ENCODE peak calls at places on chromosomes 4 and X, in five cellular contexts. D is AG04450; Q is HFFc6; K is SJSA1; L is activated CD4-positive, alpha-beta T cell treated with anti-CD3 and anti-CD28 coated beads for 24 hours. S is an unnamed sample.

GRCh38 chr4:74284074-74284473 is 24.2 kb upstream of the EPGN start:
- DNase-seq in K (peak; percentile 69), D (no peak), L (no peak), Q (peak; percentile 95), S (peak; percentile 61)

GRCh38 chr4:98722000-98722399 is 63.6 kb upstream of the TSPAN5 start:
- DNase-seq in D (no peak), Q (no peak), K (no peak), L (no peak), S (no peak)

GRCh38 chr4:24922416-24922815 is 9.6 kb upstream of the CCDC149 start:
- DNase-seq in K (no peak), D (no peak), L (no peak), Q (peak; percentile 45), S (no peak)

GRCh38 chr4:7275490-7276154 is 83.3 kb downstream of the SORCS2 start:
- DNase-seq in D (no peak), L (no peak), Q (no peak), K (no peak), S (no peak)

GRCh38 chr4:114287079-114287696 is 307.7 kb upstream of the ARSJ start:
- DNase-seq in Q (no peak), K (no peak), L (no peak), D (no peak), S (no peak)

GRCh38 chr4:110586137-110586850 is 36.6 kb downstream of the PITX2 start:
- DNase-seq in K (peak; percentile 33), D (peak; percentile 2), Q (peak; percentile 79), L (no peak), S (peak; percentile 45)

GRCh38 chr4:184010696-184011095 is 105.6 kb downstream of the STOX2 start:
- DNase-seq in Q (no peak), L (no peak), K (no peak), D (no peak), S (no peak)

GRCh38 chr4:40515037-40515397 is 114.6 kb downstream of the RBM47 start:
- DNase-seq in D (no peak), L (no peak), K (no peak), Q (no peak), S (peak; percentile 79)

GRCh38 chrX:100449696-100450606 is 39.9 kb upstream of the PCDH19 start:
- DNase-seq in Q (no peak), D (no peak), L (no peak), K (no peak), S (no peak)

GRCh38 chr4:180380733-180381132 is 1862.5 kb upstream of the TENM3 start:
- DNase-seq in Q (no peak), D (peak; percentile 20), K (no peak), L (no peak), S (no peak)

GRCh38 chrX:122703762-122704161 is 480.3 kb upstream of the GRIA3 start:
- DNase-seq in Q (peak; percentile 33), D (no peak), L (no peak), K (no peak), S (no peak)

GRCh38 chr4:182492456-182492855 is 249.3 kb downstream of the TENM3 start:
- DNase-seq in L (no peak), K (peak; percentile 34), D (peak; percentile 8), Q (peak; percentile 82), S (peak; percentile 6)

GRCh38 chr4:10629394-10629793 is 55.2 kb downstream of the CLNK start:
- DNase-seq in Q (no peak), K (no peak), D (no peak), L (no peak), S (no peak)

GRCh38 chr4:147546341-147546740 is 65.4 kb downstream of the EDNRA start:
- DNase-seq in L (no peak), D (peak; percentile 92), K (peak; percentile 94), Q (peak; percentile 91), S (peak; percentile 6)

GRCh38 chr4:1802151-1802715 is 9.1 kb downstream of the FGFR3 start:
- DNase-seq in L (no peak), K (no peak), Q (no peak), D (no peak), S (no peak)

GRCh38 chr4:158856852-158857251 is 88.0 kb downstream of the FNIP2 start:
- DNase-seq in L (no peak), D (peak; percentile 8), Q (peak; percentile 57), K (peak; percentile 21), S (peak; percentile 6)

GRCh38 chrX:153245288-153245731 is 66.2 kb downstream of the MAGEA1 start:
- DNase-seq in K (no peak), D (no peak), L (no peak), Q (no peak), S (no peak)

GRCh38 chr4:25100156-25100555 is 60.1 kb downstream of the SEPSECS start:
- DNase-seq in K (no peak), Q (no peak), L (no peak), D (no peak), S (no peak)

GRCh38 chr4:22220965-22221364 is 272.4 kb upstream of the KCNIP4 start:
- DNase-seq in L (no peak), D (no peak), K (no peak), Q (no peak), S (no peak)

GRCh38 chr4:123556526-123556925 is 159.9 kb downstream of the SPRY1 start:
- DNase-seq in L (no peak), K (no peak), D (no peak), Q (no peak), S (no peak)

GRCh38 chrX:115017455-115017854 is at the start of gene IL13RA2:
- DNase-seq in D (no peak), Q (no peak), L (no peak), K (no peak), S (no peak)

GRCh38 chr4:10578027-10578426 is 106.5 kb downstream of the CLNK start:
- DNase-seq in L (no peak), D (no peak), Q (no peak), K (no peak), S (no peak)

GRCh38 chrX:18389968-18390367 is 35.4 kb upstream of the CDKL5 start:
- DNase-seq in D (no peak), Q (no peak), K (no peak), L (no peak), S (no peak)

GRCh38 chr4:156312261-156312847 is 358.7 kb upstream of the CTSO start:
- DNase-seq in K (no peak), Q (no peak), L (no peak), D (no peak), S (no peak)

GRCh38 chr4:183936047-183936446 is 30.9 kb downstream of the STOX2 start:
- DNase-seq in Q (no peak), L (no peak), D (no peak), K (no peak), S (no peak)

GRCh38 chr4:54100607-54101189 is 735 bp downstream of the GSX2 start:
- DNase-seq in D (no peak), L (no peak), Q (no peak), K (no peak), S (no peak)

GRCh38 chrX:19863237-19864223 is 23.9 kb downstream of the SH3KBP1 start:
- DNase-seq in K (peak; percentile 19), D (no peak), L (no peak), Q (no peak), S (no peak)

GRCh38 chrX:103756736-103757135 is 19.9 kb upstream of the PLP1 start:
- DNase-seq in D (no peak), Q (no peak), L (no peak), K (no peak), S (no peak)

GRCh38 chr4:41661447-41662076 is 87.0 kb downstream of the PHOX2B start:
- DNase-seq in D (peak; percentile 11), K (peak; percentile 40), Q (peak; percentile 48), L (peak; percentile 16), S (peak; percentile 16)

GRCh38 chr4:139957986-139958737 is 195.8 kb downstream of the MAML3 start:
- DNase-seq in K (no peak), L (no peak), Q (no peak), D (no peak), S (no peak)

GRCh38 chrX:50697691-50698090 is 116.3 kb downstream of the SHROOM4 start:
- DNase-seq in K (peak; percentile 68), Q (peak; percentile 14), D (peak; percentile 43), L (no peak), S (peak; percentile 1)

GRCh38 chrX:13427441-13428054 is 107.7 kb upstream of the ATXN3L start:
- DNase-seq in Q (no peak), L (no peak), D (no peak), K (no peak), S (no peak)

GRCh38 chrX:1451251-1451675 is 1.4 kb downstream of the ASMTL start:
- DNase-seq in Q (no peak), D (no peak), L (no peak), K (no peak), S (no peak)

GRCh38 chrX:17610788-17611187 is 126.5 kb upstream of the SCML1 start:
- DNase-seq in K (no peak), L (no peak), D (no peak), Q (no peak), S (no peak)

GRCh38 chrX:153635788-153636668 is 11.0 kb upstream of the DUSP9 start:
- DNase-seq in L (no peak), D (no peak), K (no peak), Q (peak; percentile 13), S (peak; percentile 7)

GRCh38 chr4:184503869-184504300 is 29.5 kb upstream of the IRF2 start:
- DNase-seq in Q (peak; percentile 44), L (no peak), K (no peak), D (no peak), S (no peak)